ENCODE peak calls at places on chromosomes 12 and 14, in seven cellular contexts. X is neuronal stem cell; D is brain microvascular endothelial cell; M is ovary; K is CD4-positive, alpha-beta T cell; O is heart left ventricle; Q is PC-3. S is an unnamed sample.

GRCh38 chr14:32044454-32044853 is 32.6 kb upstream of the ARHGAP5 start:
- DNase-seq in X (no peak), D (no peak), M (no peak), K (no peak), O (no peak), Q (no peak), S (no peak)

GRCh38 chr12:81274619-81275018 is 196.7 kb downstream of the ACSS3 start:
- DNase-seq in X (no peak), D (peak), M (no peak), K (no peak), O (no peak), Q (no peak), S (no peak)

GRCh38 chr12:25972783-25973182 is 14.3 kb downstream of the RASSF8 start:
- DNase-seq in X (no peak), D (peak), M (no peak), K (no peak), O (no peak), Q (peak), S (no peak)

GRCh38 chr12:401235-402126 is at the start of gene CCDC77:
- DNase-seq in X (peak), D (peak), M (peak), K (peak), O (peak), Q (peak), S (peak)

GRCh38 chr12:52969828-52970569 is 21.1 kb downstream of the KRT18 start:
- DNase-seq in X (no peak), D (no peak), M (no peak), K (no peak), O (peak), Q (peak), S (no peak)

GRCh38 chr14:21486640-21487087 is 9.7 kb downstream of the TOX4 start:
- DNase-seq in X (no peak), D (peak), M (no peak), K (no peak), O (no peak), Q (no peak), S (no peak)

GRCh38 chr14:103113774-103114173 is 9.5 kb upstream of the TNFAIP2 start:
- DNase-seq in X (no peak), D (no peak), M (no peak), K (no peak), O (no peak), Q (no peak), S (no peak)

GRCh38 chr14:70278281-70278680 is 81.2 kb downstream of the COX16 start:
- DNase-seq in X (no peak), D (no peak), M (no peak), K (no peak), O (no peak), Q (no peak), S (no peak)

GRCh38 chr14:58426819-58427288 is 477 bp downstream of the TIMM9 start:
- DNase-seq in X (peak), D (peak), M (peak), K (peak), O (peak), Q (no peak), S (no peak)

GRCh38 chr14:58072288-58073071 is 79.5 kb downstream of the ARMH4 start:
- DNase-seq in X (peak), D (peak), M (peak), K (peak), O (peak), Q (peak), S (no peak)

GRCh38 chr12:120283318-120283717 is 8.4 kb downstream of the RNU4-2 start:
- DNase-seq in X (no peak), D (no peak), M (no peak), K (no peak), O (no peak), Q (no peak), S (no peak)

GRCh38 chr12:116916714-116917114 is 6.0 kb downstream of the FBXW8 start:
- DNase-seq in X (no peak), D (peak), M (no peak), K (peak), O (peak), Q (peak), S (peak)

GRCh38 chr14:101843665-101844064 is 82.2 kb downstream of the PPP2R5C start:
- DNase-seq in X (no peak), D (no peak), M (no peak), K (peak), O (no peak), Q (peak), S (no peak)

DNA sequence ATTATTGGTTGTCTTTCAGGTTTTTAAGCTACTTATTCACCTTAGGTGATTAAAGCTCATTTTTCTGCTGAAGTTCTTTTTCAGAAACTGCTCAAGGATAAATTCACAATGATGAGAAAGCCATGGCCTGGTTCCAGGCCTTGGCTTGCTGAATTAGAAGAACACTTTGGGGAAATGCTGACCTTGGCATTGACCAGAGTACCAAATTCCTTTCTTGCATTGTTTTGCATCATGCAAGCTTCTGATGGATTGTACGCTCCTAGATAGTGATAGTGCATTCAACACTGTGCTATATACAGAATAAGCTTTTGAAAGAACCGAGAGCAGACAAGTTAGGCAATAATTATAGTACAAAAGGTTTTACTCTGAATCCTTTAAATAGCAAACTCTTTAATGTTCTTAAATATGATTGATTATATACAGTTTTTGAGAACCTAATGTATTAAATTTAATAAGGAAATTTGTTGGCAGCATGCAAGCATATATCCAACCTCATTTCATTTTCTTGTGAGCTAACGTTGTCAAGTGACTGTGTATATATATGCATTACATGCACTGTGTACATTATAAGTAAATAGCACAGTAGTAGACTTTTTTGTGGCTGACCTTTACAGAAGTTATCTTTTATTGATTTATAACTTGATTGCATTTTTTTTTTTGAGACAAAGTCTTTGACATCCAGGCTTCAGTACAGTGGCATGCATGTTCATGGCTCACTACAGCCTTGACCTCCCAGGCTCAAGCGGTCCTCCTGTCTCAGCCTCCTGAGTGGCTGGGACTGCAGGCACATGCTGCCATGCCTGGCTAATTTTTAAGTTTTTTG is 99.2 kb downstream of the DIP2B start:
- DNase-seq in X (no peak), D (peak), M (peak), K (no peak), O (no peak), Q (no peak), S (no peak)
- H3K27ac ChIP-seq in X (no peak), D (no peak), M (no peak), K (no peak), O (peak), Q (no peak), S (peak)

GRCh38 chr12:112848972-112849371 is 57.4 kb downstream of the RPH3A start:
- DNase-seq in X (no peak), D (no peak), M (no peak), K (no peak), O (no peak), Q (no peak), S (no peak)
- H3K27ac ChIP-seq in X (no peak), D (no peak), M (no peak), K (no peak), O (no peak), Q (no peak), S (no peak)

GRCh38 chr14:105173145-105173544 is 4.6 kb upstream of the JAG2 start:
- DNase-seq in X (no peak), D (no peak), M (no peak), K (no peak), O (no peak), Q (no peak), S (no peak)

GRCh38 chr14:105172476-105172875 is 3.9 kb upstream of the JAG2 start:
- DNase-seq in X (no peak), D (no peak), M (no peak), K (no peak), O (no peak), Q (no peak), S (no peak)

GRCh38 chr14:105177082-105177481 is 4.0 kb downstream of the NUDT14 start:
- DNase-seq in X (no peak), D (no peak), M (no peak), K (no peak), O (no peak), Q (no peak), S (no peak)

GRCh38 chr14:105176513-105176912 is 4.6 kb downstream of the NUDT14 start:
- DNase-seq in X (no peak), D (no peak), M (no peak), K (no peak), O (no peak), Q (no peak), S (no peak)

DNA sequence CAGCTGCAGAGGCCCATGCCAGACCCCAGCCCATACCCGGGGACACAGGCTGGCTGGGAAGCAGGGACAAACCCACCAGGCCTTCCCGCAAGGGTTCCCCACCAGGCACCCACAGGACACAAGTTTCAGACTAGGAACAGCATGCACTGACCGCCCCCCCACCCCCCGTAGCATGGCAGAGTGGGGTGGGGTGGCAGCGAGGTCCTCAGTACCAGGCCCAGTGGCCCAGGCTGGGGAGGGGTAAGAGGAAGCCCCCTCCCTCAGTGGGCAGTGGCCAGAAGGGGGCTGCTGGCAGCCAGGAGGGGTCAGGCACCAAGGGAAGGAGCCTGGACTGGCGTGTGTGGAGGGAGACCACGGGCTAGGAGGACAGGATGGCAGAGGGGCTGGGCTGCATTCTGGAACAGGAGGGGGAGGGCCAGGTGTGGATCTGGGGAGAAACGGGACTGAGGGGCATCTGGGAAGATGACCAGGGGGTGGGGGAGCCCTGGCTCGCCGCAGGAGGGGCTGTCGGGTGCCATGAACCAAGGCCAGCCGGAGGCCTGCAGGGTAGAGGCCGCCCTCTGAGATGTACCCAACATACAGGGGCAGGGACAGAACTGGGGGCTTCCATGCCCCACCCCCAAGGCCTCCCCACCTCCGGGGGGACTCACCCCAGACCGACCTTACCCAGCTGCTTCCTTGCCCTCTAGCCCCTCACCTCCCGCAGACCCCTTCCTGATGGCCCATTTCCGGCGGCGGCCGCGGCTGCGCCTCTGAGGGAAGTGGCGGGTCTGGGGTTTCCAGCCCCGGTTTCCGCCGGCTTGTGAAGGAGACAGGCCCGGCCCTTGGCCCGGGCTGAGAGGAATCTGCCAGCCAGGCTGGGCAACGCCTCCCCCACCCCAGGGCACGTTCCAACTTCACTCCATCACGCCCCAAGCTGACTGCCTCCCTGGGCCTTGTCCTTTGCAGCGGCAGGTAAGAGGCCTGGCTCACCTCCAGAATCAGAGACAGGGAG is 5.6 kb upstream of the JAG2 start:
- DNase-seq in X (no peak), D (no peak), M (no peak), K (peak), O (no peak), Q (no peak), S (no peak)
- H3K27ac ChIP-seq in X (no peak), D (no peak), M (no peak), K (no peak), O (no peak), Q (no peak), S (peak)

GRCh38 chr14:104802913-104803184 is 1.9 kb downstream of the ZBTB42 start:
- DNase-seq in X (no peak), D (no peak), M (no peak), K (no peak), O (no peak), Q (no peak), S (no peak)

GRCh38 chr14:104800600-104801283 is at the start of gene ZBTB42:
- DNase-seq in X (no peak), D (peak), M (peak), K (peak), O (peak), Q (peak), S (peak)

GRCh38 chr14:104802120-104802912 is 1.4 kb downstream of the ZBTB42 start:
- DNase-seq in X (no peak), D (no peak), M (no peak), K (no peak), O (no peak), Q (no peak), S (no peak)

GRCh38 chr14:104799657-104800599 is 973 bp upstream of the ZBTB42 start:
- DNase-seq in X (no peak), D (peak), M (peak), K (peak), O (peak), Q (peak), S (no peak)

DNA sequence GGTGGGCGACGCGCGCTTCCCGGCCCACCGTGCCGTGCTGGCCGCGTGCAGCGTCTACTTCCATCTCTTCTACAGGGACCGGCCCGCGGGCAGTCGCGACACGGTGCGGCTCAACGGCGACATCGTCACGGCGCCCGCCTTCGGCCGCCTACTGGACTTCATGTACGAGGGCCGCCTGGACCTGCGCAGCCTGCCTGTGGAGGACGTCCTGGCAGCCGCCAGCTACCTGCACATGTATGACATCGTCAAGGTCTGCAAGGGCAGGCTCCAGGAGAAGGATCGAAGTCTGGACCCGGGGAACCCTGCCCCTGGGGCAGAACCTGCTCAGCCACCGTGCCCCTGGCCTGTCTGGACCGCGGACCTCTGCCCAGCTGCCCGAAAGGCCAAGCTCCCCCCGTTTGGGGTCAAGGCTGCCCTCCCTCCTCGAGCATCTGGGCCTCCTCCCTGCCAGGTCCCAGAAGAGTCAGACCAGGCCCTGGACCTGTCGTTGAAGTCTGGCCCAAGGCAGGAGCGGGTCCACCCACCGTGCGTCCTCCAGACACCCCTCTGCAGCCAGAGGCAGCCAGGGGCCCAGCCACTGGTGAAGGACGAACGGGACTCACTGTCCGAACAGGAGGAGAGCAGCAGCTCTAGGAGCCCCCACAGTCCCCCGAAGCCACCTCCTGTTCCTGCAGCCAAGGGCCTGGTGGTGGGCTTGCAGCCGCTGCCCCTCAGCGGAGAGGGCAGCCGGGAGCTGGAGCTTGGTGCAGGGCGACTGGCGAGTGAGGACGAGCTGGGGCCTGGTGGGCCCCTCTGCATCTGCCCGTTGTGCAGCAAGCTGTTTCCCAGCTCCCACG is 601 bp downstream of the ZBTB42 start:
- DNase-seq in X (no peak), D (no peak), M (no peak), K (no peak), O (no peak), Q (peak), S (no peak)
- H3K27ac ChIP-seq in X (no peak), D (no peak), M (peak), K (peak), O (peak), Q (no peak), S (no peak)

DNA sequence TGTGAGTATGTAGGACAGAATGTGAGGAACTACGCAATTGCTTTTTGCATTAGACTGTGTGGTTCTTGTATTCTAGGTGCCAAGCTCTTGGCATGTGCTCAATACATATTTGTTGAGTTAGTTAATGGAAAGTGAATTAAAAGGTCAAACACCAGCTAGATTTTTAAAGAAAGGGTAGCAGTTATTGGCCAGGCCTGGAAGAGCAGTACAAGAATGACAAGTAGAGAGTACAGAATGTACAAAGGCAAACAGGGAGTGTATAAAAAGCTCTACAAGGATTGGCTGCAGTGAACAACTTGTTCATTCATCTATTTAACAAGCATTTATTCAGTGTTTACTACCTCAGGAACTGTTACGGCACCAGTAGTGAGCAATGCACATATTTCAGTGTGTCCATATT is 854.0 kb upstream of the SEL1L start:
- DNase-seq in X (no peak), D (no peak), M (no peak), K (no peak), O (no peak), Q (no peak), S (peak)
- H3K27ac ChIP-seq in X (no peak), D (no peak), M (no peak), K (no peak), O (no peak), Q (no peak), S (peak)

GRCh38 chr12:57842342-57843294 is 3.9 kb downstream of the CTDSP2 start:
- DNase-seq in X (no peak), D (no peak), M (no peak), K (peak), O (no peak), Q (no peak), S (no peak)
- H3K27ac ChIP-seq in X (peak), D (no peak), M (no peak), K (peak), O (peak), Q (no peak), S (no peak)

GRCh38 chr12:47237751-47238211 is 158.0 kb upstream of the AMIGO2 start:
- DNase-seq in X (no peak), D (peak), M (no peak), K (no peak), O (no peak), Q (no peak), S (no peak)
- H3K27ac ChIP-seq in X (no peak), D (peak), M (no peak), K (no peak), O (no peak), Q (no peak), S (peak)

GRCh38 chr12:126107659-126108058 is 1042.4 kb downstream of the AACS start:
- DNase-seq in X (peak), D (no peak), M (no peak), K (no peak), O (no peak), Q (no peak), S (no peak)
- H3K27ac ChIP-seq in X (peak), D (no peak), M (no peak), K (no peak), O (no peak), Q (no peak), S (no peak)

S was measured in epithelial cell of prostate.